ENCODE peak calls at places on chromosomes 16 and 17, in five cellular contexts. G, W, B, P and T are unnamed samples.

GRCh38 chr16:55901756-55902155 is 26.6 kb upstream of the CES5A start:
- DNase-seq in G (no peak), W (no peak), B (no peak), P (no peak), T (no peak)

GRCh38 chr17:37766951-37767350 is 22.1 kb upstream of the HNF1B start:
- DNase-seq in G (no peak), W (no peak), B (no peak), P (no peak), T (no peak)

GRCh38 chr16:47732806-47733150 is 271.6 kb downstream of the PHKB start:
- DNase-seq in G (no peak), W (no peak), B (no peak), P (no peak), T (no peak)

GRCh38 chr17:70314096-70314495 is 144.8 kb downstream of the KCNJ2 start:
- DNase-seq in G (no peak), W (no peak), B (no peak), P (no peak), T (no peak)

GRCh38 chr16:75382611-75383010 is 50.7 kb downstream of the CFDP1 start:
- DNase-seq in G (no peak), W (no peak), B (no peak), P (no peak), T (no peak)

GRCh38 chr17:40778466-40778865 is 3.9 kb downstream of the KRT27 start:
- DNase-seq in G (no peak), W (no peak), B (no peak), P (no peak), T (no peak)

GRCh38 chr17:73013816-73014663 is 78.4 kb downstream of the SLC39A11 start:
- DNase-seq in G (no peak), W (no peak), B (no peak), P (no peak), T (no peak)

GRCh38 chr17:77740481-77740880 is 218.0 kb upstream of the TNRC6C start:
- DNase-seq in G (no peak), W (no peak), B (no peak), P (no peak), T (no peak)

GRCh38 chr17:58172369-58173071 is 5.7 kb downstream of the OR4D2 start:
- DNase-seq in G (peak), W (no peak), B (no peak), P (no peak), T (no peak)

GRCh38 chr16:63744077-63744874 is 1377.6 kb downstream of the CDH11 start:
- DNase-seq in G (no peak), W (no peak), B (no peak), P (peak), T (no peak)

GRCh38 chr17:56023851-56024250 is 129.4 kb upstream of the ANKFN1 start:
- DNase-seq in G (no peak), W (no peak), B (no peak), P (no peak), T (no peak)

GRCh38 chr17:14356043-14356637 is 55.3 kb downstream of the HS3ST3B1 start:
- DNase-seq in G (no peak), W (no peak), B (no peak), P (no peak), T (no peak)

GRCh38 chr16:73483076-73483791 is 435.3 kb upstream of the ZFHX3 start:
- DNase-seq in G (no peak), W (no peak), B (no peak), P (no peak), T (no peak)